ENCODE peak calls at places on chromosomes 13 and 19, in four cellular contexts. Q is AG09319, D is T follicular helper cell, W is Panc1. B is an unnamed sample.

GRCh38 chr13:113814435-113814821 is 49.4 kb downstream of the GAS6 start:
- DNase-seq in D (no peak), W (no peak), Q (no peak), B (no peak)

GRCh38 chr19:6476155-6476895 is 5.3 kb downstream of the DENND1C start:
- DNase-seq in Q (no peak), D (peak; percentile 66), W (peak; percentile 51), B (peak; percentile 82)

GRCh38 chr19:18059297-18059696 is 27.4 kb downstream of the IL12RB1 start:
- DNase-seq in W (no peak), D (no peak), Q (no peak), B (no peak)

GRCh38 chr19:31070676-31071075 is 278.6 kb downstream of the TSHZ3 start:
- DNase-seq in D (no peak), Q (no peak), W (no peak), B (no peak)

GRCh38 chr19:3770136-3771032 is 1.6 kb downstream of the RAX2 start:
- DNase-seq in Q (no peak), W (no peak), D (no peak), B (no peak)

GRCh38 chr19:10339380-10339960 is at the start of gene ICAM3:
- DNase-seq in Q (no peak), D (peak; percentile 22), W (no peak), B (no peak)

GRCh38 chr13:111536239-111536638 is 215.8 kb downstream of the TEX29 start:
- DNase-seq in Q (no peak), W (no peak), D (no peak), B (no peak)

GRCh38 chr19:8204961-8205360 is 4.2 kb upstream of the CERS4 start:
- DNase-seq in D (no peak), W (no peak), Q (no peak), B (no peak)

GRCh38 chr13:113589251-113589960 is 4.9 kb downstream of the TFDP1 start:
- DNase-seq in D (no peak), Q (no peak), W (no peak), B (no peak)

GRCh38 chr19:23415561-23416191 is 20.4 kb upstream of the ZNF91 start:
- DNase-seq in Q (no peak), W (no peak), D (no peak), B (peak; percentile 77)